ENCODE peak calls at places on chromosomes 6 and 20, in ten cellular contexts. N is neuronal stem cell, P is spleen, J is HepG2, H is heart right ventricle, G is astrocyte, T is cardiac muscle cell, Y is mesendoderm, W is heart left ventricle, S is lower lobe of right lung. E is an unnamed sample. For H3K4me1, the result is how much of the 10 kb centered on the place peaks cover.

GRCh38 chr20:46545077-46545826 is 5.2 kb downstream of the OCSTAMP start:
- DNase-seq in N (no peak), P (no peak), J (no peak), H (no peak), G (no peak), T (no peak), Y (no peak), W (no peak), S (no peak), E (no peak)

GRCh38 chr6:19465760-19466159 is 371.4 kb upstream of the ID4 start:
- DNase-seq in N (no peak), P (no peak), J (no peak), H (no peak), G (peak), T (no peak), Y (no peak), W (no peak), S (no peak), E (no peak)

GRCh38 chr6:70315096-70315751 is 12.3 kb upstream of the COL9A1 start:
- DNase-seq in N (no peak), P (no peak), J (no peak), H (no peak), G (no peak), T (no peak), Y (no peak), W (no peak), S (no peak), E (no peak)

GRCh38 chr6:2732503-2733089 is 18.1 kb downstream of the MYLK4 start:
- DNase-seq in N (no peak), P (no peak), J (no peak), H (no peak), G (no peak), T (no peak), Y (no peak), W (no peak), S (no peak), E (no peak)

GRCh38 chr20:48788486-48789072 is 39.2 kb downstream of the PREX1 start:
- DNase-seq in N (no peak), P (peak), J (no peak), H (no peak), G (no peak), T (no peak), Y (no peak), W (no peak), S (no peak), E (no peak)

GRCh38 chr6:122798099-122798641 is 9.1 kb downstream of the SMPDL3A start:
- DNase-seq in N (no peak), P (no peak), J (peak), H (no peak), G (peak), T (peak), Y (no peak), W (no peak), S (no peak), E (no peak)

GRCh38 chr6:155212616-155213380 is 51.0 kb upstream of the CLDN20 start:
- DNase-seq in N (no peak), P (no peak), J (no peak), H (no peak), G (peak), T (no peak), Y (no peak), W (no peak), S (no peak), E (no peak)

GRCh38 chr20:1185781-1186334 is 1.1 kb upstream of the TMEM74B start:
- DNase-seq in N (peak), P (no peak), J (peak), H (peak), G (peak), T (peak), Y (peak), W (peak), S (peak), E (no peak)

GRCh38 chr20:57090590-57091560 is 175.6 kb downstream of the BMP7 start:
- DNase-seq in N (no peak), P (peak), J (no peak), H (no peak), G (no peak), T (no peak), Y (no peak), W (no peak), S (peak), E (no peak)

GRCh38 chr6:1001655-1002349 is 308.9 kb upstream of the EXOC2 start:
- DNase-seq in N (no peak), P (no peak), J (no peak), H (no peak), G (no peak), T (no peak), Y (no peak), W (no peak), S (no peak), E (no peak)

GRCh38 chr6:53615633-53616449 is 49.7 kb downstream of the KLHL31 start:
- DNase-seq in N (no peak), P (no peak), J (peak), H (no peak), G (peak), T (no peak), Y (peak), W (no peak), S (no peak), E (no peak)

GRCh38 chr20:18288748-18289705 is 700 bp downstream of the ZNF133 start:
- DNase-seq in N (no peak), P (peak), J (peak), H (no peak), G (peak), T (no peak), Y (peak), W (peak), S (no peak), E (no peak)

GRCh38 chr20:56463428-56463827 is 5.0 kb upstream of the RTF2 start:
- DNase-seq in N (no peak), P (no peak), J (no peak), H (no peak), G (no peak), T (no peak), Y (no peak), W (no peak), S (no peak), E (no peak)

GRCh38 chr6:168383062-168383854 is 57.7 kb upstream of the SMOC2 start:
- DNase-seq in N (no peak), P (peak), J (no peak), H (no peak), G (no peak), T (no peak), Y (no peak), W (no peak), S (no peak), E (no peak)

GRCh38 chr6:156174026-156174880 is 602.9 kb upstream of the ARID1B start:
- DNase-seq in N (no peak), P (no peak), J (no peak), H (no peak), G (no peak), T (no peak), Y (peak), W (no peak), S (no peak), E (no peak)

GRCh38 chr20:9392892-9393857 is 121.2 kb upstream of the LAMP5 start:
- DNase-seq in N (peak), P (no peak), J (peak), H (peak), G (peak), T (peak), Y (peak), W (peak), S (peak), E (peak)

GRCh38 chr20:16732506-16733152 is 2.8 kb downstream of the SNRPB2 start:
- DNase-seq in N (no peak), P (no peak), J (no peak), H (no peak), G (no peak), T (no peak), Y (peak), W (no peak), S (no peak), E (no peak)

GRCh38 chr6:125748534-125749111 is 809 bp upstream of the HEY2 start:
- DNase-seq in N (peak), P (peak), J (peak), H (no peak), G (no peak), T (peak), Y (peak), W (no peak), S (no peak), E (no peak)

GRCh38 chr6:153125032-153125431 is 6.0 kb downstream of the RGS17 start:
- DNase-seq in N (no peak), P (no peak), J (no peak), H (no peak), G (no peak), T (no peak), Y (no peak), W (no peak), S (no peak), E (no peak)

GRCh38 chr6:14612016-14612415 is 494.4 kb downstream of the CD83 start:
- DNase-seq in N (no peak), P (no peak), J (no peak), H (no peak), G (peak), T (no peak), Y (peak), W (no peak), S (no peak), E (no peak)

GRCh38 chr6:111743859-111744692 is 129.2 kb downstream of the FYN start:
- DNase-seq in N (no peak), P (no peak), J (no peak), H (peak), G (peak), T (no peak), Y (no peak), W (peak), S (no peak), E (no peak)

GRCh38 chr6:116902634-116903033 is 25.6 kb downstream of the RFX6 start:
- DNase-seq in N (no peak), P (no peak), J (no peak), H (no peak), G (no peak), T (no peak), Y (no peak), W (no peak), S (no peak), E (no peak)

GRCh38 chr20:64102647-64103354 is 4.6 kb downstream of the NPBWR2 start:
- DNase-seq in N (no peak), P (peak), J (no peak), H (no peak), G (no peak), T (peak), Y (peak), W (no peak), S (peak), E (peak)

GRCh38 chr20:36384022-36384619 is 78.0 kb downstream of the DLGAP4 start:
- DNase-seq in N (peak), P (no peak), J (peak), H (peak), G (peak), T (peak), Y (peak), W (no peak), S (no peak), E (no peak)

GRCh38 chr6:110485461-110485860 is 9.0 kb upstream of the SLC22A16 start:
- DNase-seq in N (no peak), P (no peak), J (no peak), H (no peak), G (no peak), T (no peak), Y (no peak), W (no peak), S (no peak), E (no peak)

GRCh38 chr20:49133571-49133970 is 54.6 kb downstream of the STAU1 start:
- DNase-seq in N (no peak), P (no peak), J (no peak), H (no peak), G (no peak), T (no peak), Y (no peak), W (no peak), S (no peak), E (no peak)

GRCh38 chr6:14706378-14706929 is 539.4 kb upstream of the JARID2 start:
- DNase-seq in N (no peak), P (no peak), J (no peak), H (peak), G (peak), T (no peak), Y (no peak), W (peak), S (peak), E (peak)

GRCh38 chr6:7661364-7661763 is 64.5 kb upstream of the BMP6 start:
- DNase-seq in N (no peak), P (no peak), J (no peak), H (no peak), G (no peak), T (no peak), Y (no peak), W (no peak), S (no peak), E (no peak)

GRCh38 chr6:150719099-150719767 is 119.5 kb downstream of the PLEKHG1 start:
- DNase-seq in N (no peak), P (no peak), J (no peak), H (no peak), G (peak), T (no peak), Y (no peak), W (no peak), S (no peak), E (no peak)

GRCh38 chr6:132830236-132830799 is 15.9 kb downstream of the RPS12 start:
- DNase-seq in N (peak), P (no peak), J (peak), H (peak), G (peak), T (peak), Y (peak), W (no peak), S (no peak), E (no peak)

GRCh38 chr20:37090357-37090871 is 5.4 kb downstream of the RBL1 start:
- DNase-seq in N (no peak), P (no peak), J (no peak), H (no peak), G (no peak), T (no peak), Y (no peak), W (no peak), S (no peak), E (no peak)

GRCh38 chr6:150987371-150987828 is 121.9 kb downstream of the MTHFD1L start:
- DNase-seq in N (no peak), P (no peak), J (no peak), H (no peak), G (no peak), T (no peak), Y (no peak), W (no peak), S (no peak), E (no peak)

GRCh38 chr6:154197176-154197850 is 158.3 kb downstream of the OPRM1 start:
- DNase-seq in N (no peak), P (no peak), J (no peak), H (no peak), G (peak), T (no peak), Y (no peak), W (no peak), S (no peak), E (no peak)

GRCh38 chr6:47908271-47908670 is 126.4 kb downstream of the OPN5 start:
- DNase-seq in N (no peak), P (no peak), J (no peak), H (no peak), G (no peak), T (no peak), Y (no peak), W (no peak), S (no peak), E (no peak)

GRCh38 chr20:48090314-48090713 is 305.0 kb upstream of the SULF2 start:
- DNase-seq in N (no peak), P (no peak), J (no peak), H (no peak), G (no peak), T (no peak), Y (no peak), W (no peak), S (no peak), E (no peak)

GRCh38 chr6:158323561-158323958 is 11.3 kb downstream of the TULP4 start:
- DNase-seq in N (no peak), P (no peak), J (no peak), H (no peak), G (no peak), T (no peak), Y (no peak), W (no peak), S (no peak), E (no peak)

GRCh38 chr6:2478200-2478599 is 232.8 kb upstream of the GMDS start:
- DNase-seq in N (no peak), P (no peak), J (no peak), H (peak), G (peak), T (peak), Y (peak), W (peak), S (no peak), E (no peak)

GRCh38 chr20:62708591-62709536 is at the start of gene NTSR1:
- DNase-seq in N (no peak), P (no peak), J (no peak), H (no peak), G (no peak), T (peak), Y (peak), W (no peak), S (no peak), E (no peak)

GRCh38 chr6:154012852-154013251 is 26.2 kb upstream of the OPRM1 start:
- DNase-seq in N (no peak), P (no peak), J (no peak), H (no peak), G (no peak), T (no peak), Y (no peak), W (no peak), S (no peak), E (no peak)

DNA sequence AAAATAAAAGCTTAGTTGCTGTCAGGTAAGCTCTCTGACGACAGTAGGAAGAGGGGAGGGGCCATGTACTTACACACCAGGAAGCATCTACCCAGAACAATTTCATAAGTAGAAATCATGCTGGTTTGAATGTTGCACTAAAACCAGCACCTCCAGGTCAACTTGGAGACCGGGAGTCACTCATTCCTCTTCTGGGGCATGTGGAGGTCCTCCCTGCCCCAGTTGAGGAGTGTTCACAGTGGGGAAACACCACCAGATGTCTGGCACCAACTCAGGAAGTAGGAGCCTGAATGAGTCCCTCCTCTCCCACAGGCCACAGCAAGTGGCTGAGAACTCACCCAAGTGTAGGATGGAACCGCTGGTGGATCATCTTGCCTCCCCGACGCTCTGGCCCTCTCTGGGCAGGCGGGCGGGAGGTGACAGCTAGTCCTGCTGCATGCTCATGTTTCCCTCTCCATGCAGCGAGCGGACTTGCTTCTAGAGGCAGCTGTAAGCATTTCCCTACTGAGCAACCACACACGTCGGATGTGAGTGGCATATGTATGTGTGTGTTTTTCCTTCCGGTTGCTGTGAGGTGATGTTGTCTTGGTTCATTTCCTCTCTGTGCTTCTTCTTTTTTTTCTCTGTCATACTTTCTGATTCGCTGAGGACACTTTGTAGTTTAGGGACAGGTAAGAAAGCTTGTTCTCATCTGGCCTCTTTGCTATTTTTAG is 149.5 kb upstream of the NEDD9 start:
- DNase-seq in N (no peak), P (peak), J (no peak), H (peak), G (no peak), T (no peak), Y (peak), W (no peak), S (peak), E (no peak)
- H3K4me3 ChIP-seq in N (no peak), P (peak), J (no peak), H (no peak), G (no peak), T (no peak), Y (no peak), W (peak), S (peak), E (no peak)

GRCh38 chr6:134060491-134061106 is 8.2 kb upstream of the SLC2A12 start:
- DNase-seq in N (no peak), P (no peak), J (peak), H (no peak), G (peak), T (no peak), Y (peak), W (no peak), S (no peak), E (no peak)

GRCh38 chr6:134058622-134059366 is 6.4 kb upstream of the SLC2A12 start:
- DNase-seq in N (no peak), P (no peak), J (no peak), H (peak), G (no peak), T (no peak), Y (peak), W (peak), S (no peak), E (peak)

GRCh38 chr6:134052776-134053120 is 324 bp upstream of the SLC2A12 start:
- DNase-seq in N (no peak), P (no peak), J (no peak), H (no peak), G (no peak), T (no peak), Y (no peak), W (no peak), S (no peak), E (no peak)

GRCh38 chr6:134057478-134057877 is 5.1 kb upstream of the SLC2A12 start:
- DNase-seq in N (no peak), P (no peak), J (no peak), H (no peak), G (no peak), T (no peak), Y (no peak), W (no peak), S (no peak), E (no peak)

GRCh38 chr6:134056046-134056445 is 3.6 kb upstream of the SLC2A12 start:
- DNase-seq in N (no peak), P (no peak), J (no peak), H (no peak), G (no peak), T (no peak), Y (no peak), W (no peak), S (no peak), E (no peak)
- H3K4me1 ChIP-seq in N (under half), P (under half), J (under half), H (under half), G (under half), T (under half), Y (under half), W (under half), S (under half), E (under half)

DNA sequence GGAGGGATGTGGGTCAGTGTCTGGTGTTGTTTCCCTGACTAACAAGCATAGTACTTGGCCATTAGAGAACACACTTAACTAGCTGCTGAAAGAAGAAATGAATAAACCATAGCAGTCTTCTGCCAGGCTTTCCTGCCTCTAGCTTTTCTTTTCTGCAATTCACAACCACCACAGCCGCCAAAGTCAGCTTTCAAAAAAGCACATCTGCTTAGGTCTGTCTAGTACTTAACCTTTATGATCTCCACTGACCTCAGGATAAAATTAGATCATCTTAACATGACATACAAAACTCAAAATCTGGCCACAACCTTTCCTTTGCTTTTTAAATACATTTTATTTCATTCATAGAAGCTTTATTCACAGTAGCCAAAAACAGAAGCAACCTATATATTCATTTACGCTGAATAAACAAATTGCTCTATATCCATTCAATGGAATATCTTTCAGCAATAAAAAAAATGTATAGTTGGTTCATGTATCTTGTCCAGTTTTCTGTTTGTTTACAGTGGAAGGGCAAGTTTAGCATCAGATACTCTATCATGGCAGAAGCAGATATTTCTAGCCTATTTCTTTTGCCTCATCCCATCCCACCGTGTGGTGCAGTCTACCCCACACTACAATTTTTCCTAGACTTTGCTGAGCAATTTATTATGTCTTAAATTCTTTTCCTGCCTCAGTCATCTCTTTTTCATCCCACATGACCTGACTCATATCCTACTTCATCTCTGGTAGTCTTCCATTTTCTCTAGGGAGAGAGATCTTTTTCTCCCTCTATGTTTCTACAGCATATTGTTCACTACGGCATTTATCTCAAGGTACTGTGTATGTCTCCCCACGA is 16.1 kb downstream of the PDSS2 start:
- DNase-seq in N (no peak), P (no peak), J (no peak), H (no peak), G (peak), T (no peak), Y (no peak), W (no peak), S (no peak), E (no peak)
- H3K4me3 ChIP-seq in N (no peak), P (no peak), J (no peak), H (no peak), G (no peak), T (no peak), Y (no peak), W (no peak), S (no peak), E (no peak)

GRCh38 chr6:35587167-35587566 is 74.5 kb upstream of the TULP1 start:
- DNase-seq in N (no peak), P (no peak), J (no peak), H (no peak), G (no peak), T (no peak), Y (no peak), W (no peak), S (no peak), E (no peak)

GRCh38 chr6:35592178-35592577 is 79.5 kb upstream of the TULP1 start:
- DNase-seq in N (no peak), P (no peak), J (no peak), H (no peak), G (no peak), T (no peak), Y (no peak), W (no peak), S (no peak), E (no peak)

GRCh38 chr6:35589904-35590303 is 77.2 kb upstream of the TULP1 start:
- DNase-seq in N (no peak), P (no peak), J (no peak), H (no peak), G (no peak), T (no peak), Y (no peak), W (no peak), S (no peak), E (no peak)

GRCh38 chr6:35589201-35589739 is 76.6 kb upstream of the TULP1 start:
- DNase-seq in N (no peak), P (no peak), J (no peak), H (no peak), G (no peak), T (no peak), Y (no peak), W (no peak), S (no peak), E (no peak)

GRCh38 chr6:35590622-35591066 is 77.9 kb upstream of the TULP1 start:
- DNase-seq in N (no peak), P (no peak), J (no peak), H (no peak), G (no peak), T (no peak), Y (no peak), W (no peak), S (peak), E (no peak)
- H3K4me1 ChIP-seq in N (under half), P (under half), J (under half), H (half or more), G (under half), T (under half), Y (under half), W (under half), S (half or more), E (under half)